ENCODE peak calls at places on chromosome 21, in seven cellular contexts. O is IMR-90, C is BE2C, S is fibroblast of mammary gland, Y is left ventricle myocardium inferior, A is hepatocyte, K is endodermal cell. M is an unnamed sample.

GRCh38 chr21:44758781-44759627 is 42.6 kb downstream of the UBE2G2 start:
- DNase-seq in A (no peak), S (no peak), Y (no peak), O (no peak), K (peak), C (no peak), M (no peak)

GRCh38 chr21:15257646-15258045 is 192.8 kb upstream of the NRIP1 start:
- DNase-seq in O (no peak), S (no peak), Y (no peak), A (no peak), K (no peak), C (no peak), M (no peak)

GRCh38 chr21:21436012-21436545 is 437.9 kb downstream of the NCAM2 start:
- DNase-seq in K (no peak), A (no peak), O (peak), C (no peak), Y (no peak), S (no peak), M (no peak)

GRCh38 chr21:32233055-32233546 is 45.7 kb downstream of the MIS18A start:
- DNase-seq in C (no peak), A (no peak), K (no peak), Y (no peak), S (peak), O (peak), M (no peak)

GRCh38 chr21:38954450-38955059 is 148.8 kb downstream of the ETS2 start:
- DNase-seq in A (peak), Y (no peak), C (no peak), S (no peak), K (no peak), O (no peak), M (no peak)

GRCh38 chr21:17780539-17780938 is 38.6 kb downstream of the C21orf91 start:
- DNase-seq in K (no peak), O (no peak), C (no peak), Y (no peak), S (no peak), A (no peak), M (no peak)

GRCh38 chr21:25956993-25957714 is 213.4 kb downstream of the APP start:
- DNase-seq in S (peak), C (no peak), A (no peak), O (peak), Y (no peak), K (no peak), M (no peak)

GRCh38 chr21:38816400-38816973 is 10.8 kb downstream of the ETS2 start:
- DNase-seq in Y (no peak), S (no peak), A (no peak), O (no peak), K (no peak), C (no peak), M (no peak)

GRCh38 chr21:31475223-31475622 is 131.2 kb upstream of the TIAM1 start:
- DNase-seq in Y (no peak), S (no peak), O (no peak), K (no peak), C (no peak), A (no peak), M (peak)

GRCh38 chr21:32921632-32922230 is 104.0 kb upstream of the OLIG2 start:
- DNase-seq in O (peak), Y (no peak), S (peak), C (peak), K (peak), A (no peak), M (no peak)

GRCh38 chr21:44349847-44350772 is 3.3 kb upstream of the TRPM2 start:
- DNase-seq in O (no peak), A (no peak), C (no peak), K (no peak), S (no peak), Y (no peak), M (no peak)

GRCh38 chr21:39444406-39445145 is 1.0 kb downstream of the LCA5L start:
- DNase-seq in A (peak), S (peak), O (peak), Y (no peak), C (no peak), K (peak), M (no peak)

GRCh38 chr21:42467613-42467983 is 28.4 kb downstream of the RSPH1 start:
- DNase-seq in K (no peak), A (no peak), S (no peak), Y (no peak), C (no peak), O (no peak), M (no peak)
- TF ChIP-seq CTCF in K (no peak), A (no peak), S (no peak), Y (no peak), C (no peak), O (no peak), M (no peak)

GRCh38 chr21:42734323-42734971 is 81.0 kb downstream of the PDE9A start:
- DNase-seq in C (no peak), Y (no peak), S (no peak), K (peak), A (peak), O (no peak), M (no peak)

GRCh38 chr21:42731264-42732032 is 78.0 kb downstream of the PDE9A start:
- DNase-seq in K (no peak), A (peak), C (no peak), Y (no peak), S (no peak), O (no peak), M (no peak)

GRCh38 chr21:42733874-42734273 is 80.5 kb downstream of the PDE9A start:
- DNase-seq in Y (no peak), O (no peak), S (no peak), K (peak), C (no peak), A (no peak), M (no peak)

GRCh38 chr21:42732033-42732410 is 78.6 kb downstream of the PDE9A start:
- DNase-seq in Y (no peak), K (no peak), S (no peak), A (no peak), C (no peak), O (no peak), M (no peak)

DNA sequence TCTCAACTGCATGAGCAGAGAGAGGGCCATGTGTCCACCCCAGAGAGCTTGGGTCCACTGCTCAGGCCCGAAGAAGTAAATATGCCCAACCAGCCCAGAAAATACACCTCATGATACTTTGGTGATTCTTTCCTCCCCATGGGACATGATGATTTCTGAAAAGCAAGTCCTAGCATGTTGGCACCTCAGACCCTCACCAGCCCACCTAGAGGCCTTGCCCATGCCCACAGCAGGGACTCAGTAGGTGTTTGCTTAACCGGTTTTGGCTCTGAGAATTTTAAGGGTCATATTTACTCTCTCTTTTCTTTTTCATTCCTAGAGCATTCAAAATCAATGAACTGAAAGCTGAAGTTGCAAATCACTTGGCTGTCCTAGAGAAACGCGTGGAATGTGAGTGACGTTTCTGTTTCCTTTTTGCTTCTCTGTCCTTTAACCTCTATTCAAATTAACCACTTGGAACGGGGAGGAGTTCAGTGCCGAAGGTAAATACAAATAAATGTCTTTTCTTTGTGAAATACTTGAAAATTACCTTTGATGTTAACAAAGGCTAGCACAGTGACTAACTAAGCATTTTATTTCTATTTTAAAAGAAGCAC is 79.7 kb downstream of the PDE9A start:
- DNase-seq in O (no peak), K (no peak), S (no peak), C (no peak), Y (no peak), A (no peak), M (no peak)
- H3K4me3 ChIP-seq in O (no peak), K (no peak), S (no peak), C (no peak), Y (no peak), A (no peak), M (no peak)

GRCh38 chr21:45973475-45974072 is 8.0 kb upstream of the COL6A1 start:
- DNase-seq in C (peak), S (peak), O (peak), A (peak), K (no peak), Y (peak), M (peak)
- TF ChIP-seq CTCF in C (peak), S (peak), O (peak), A (peak), K (peak), Y (peak), M (peak)

GRCh38 chr21:34199121-34199910 is 125.9 kb downstream of the MRPS6 start:
- DNase-seq in C (no peak), S (no peak), Y (no peak), A (no peak), K (no peak), O (no peak), M (no peak)
- H3K4me3 ChIP-seq in C (no peak), S (no peak), Y (no peak), A (no peak), K (no peak), O (no peak), M (no peak)

DNA sequence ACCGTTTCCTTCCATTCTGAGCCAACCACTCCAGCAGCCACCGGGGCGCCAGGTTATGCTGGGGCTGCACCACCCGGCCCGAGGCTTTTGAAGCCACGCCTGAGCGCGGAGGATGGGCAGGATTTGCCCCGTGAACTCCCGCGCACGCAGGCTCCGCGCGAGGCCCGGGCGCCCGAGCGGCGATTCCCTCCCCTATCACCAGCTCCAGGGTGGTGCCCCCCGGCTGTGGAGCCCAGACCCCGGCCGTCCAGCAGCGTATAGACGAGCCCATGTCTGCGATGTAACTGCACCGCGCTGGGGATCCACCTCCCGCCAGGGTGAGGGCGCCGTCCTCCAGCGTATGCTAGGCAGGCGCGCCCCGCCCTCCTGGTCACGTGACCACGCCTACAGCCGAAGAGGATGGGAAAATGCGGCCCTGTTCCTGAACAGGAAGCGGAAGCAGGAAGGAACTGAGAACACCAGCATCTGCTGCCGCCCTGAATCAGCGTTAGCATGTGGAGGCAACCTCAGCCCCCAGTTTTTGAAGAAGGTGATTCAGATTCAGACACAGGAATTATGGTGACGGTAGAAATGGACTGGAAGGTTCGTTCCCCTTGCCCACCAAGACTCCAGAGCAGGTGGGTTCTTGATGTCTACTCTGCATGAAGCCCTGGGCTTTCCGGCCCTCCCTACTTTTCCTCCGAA is 46.0 kb downstream of the VPS26C start:
- DNase-seq in K (peak), C (peak), A (peak), S (peak), O (peak), Y (peak), M (peak)
- TF ChIP-seq CTCF in K (peak), C (peak), A (peak), S (no peak), O (peak), Y (peak), M (peak)

DNA sequence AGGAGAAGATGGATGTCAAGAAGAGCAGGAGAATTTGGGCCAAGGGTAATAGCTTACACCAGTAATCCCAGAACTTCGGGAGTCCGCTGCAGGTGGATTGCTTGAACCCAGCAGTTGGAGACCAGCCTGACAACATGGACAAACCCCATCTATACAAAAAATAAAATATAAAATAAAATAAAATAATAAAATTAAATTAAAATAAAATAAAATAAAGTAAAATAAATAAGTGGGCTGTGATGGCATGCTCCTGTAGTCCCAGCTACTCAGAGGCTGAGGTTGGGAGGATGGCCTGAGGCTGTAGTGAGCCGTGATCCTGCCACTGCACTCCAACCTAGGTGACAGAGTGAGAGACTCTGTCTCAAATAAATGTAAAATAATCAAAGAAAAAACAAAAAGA is 1946.7 kb downstream of the MRPL39 start:
- DNase-seq in A (no peak), C (no peak), K (no peak), Y (no peak), S (no peak), O (no peak), M (no peak)
- H3K4me3 ChIP-seq in A (no peak), C (no peak), K (no peak), Y (no peak), S (no peak), O (no peak), M (no peak)